ENCODE peak calls at places on chromosomes 1 and 21, in six cellular contexts. K is astrocyte, X is HCT116, G is GM23248, D is endothelial cell of umbilical vein, S is neural progenitor cell. J is an unnamed sample.

GRCh38 chr1:86150553-86151055 is 6.0 kb downstream of the COL24A1 start:
- DNase-seq in K (peak; percentile 40), X (no peak), G (peak; percentile 42), D (no peak), S (no peak), J (peak; percentile 52)

GRCh38 chr1:65791860-65792670 is 630 bp upstream of the PDE4B start:
- DNase-seq in K (peak; percentile 23), X (no peak), G (peak; percentile 51), D (no peak), S (peak; percentile 62), J (peak; percentile 52)

GRCh38 chr1:93804412-93804811 is 74.6 kb downstream of the DNTTIP2 start:
- DNase-seq in K (peak; percentile 94), X (no peak), G (peak; percentile 94), D (peak; percentile 97), S (no peak), J (peak; percentile 92)

GRCh38 chr1:156204686-156205085 is 8.1 kb upstream of the PMF1 start:
- DNase-seq in K (no peak), X (no peak), G (no peak), D (no peak), S (no peak), J (no peak)

GRCh38 chr1:176032040-176032645 is 174.9 kb downstream of the COP1 start:
- DNase-seq in K (no peak), X (no peak), G (peak; percentile 1), D (no peak), S (no peak), J (no peak)

GRCh38 chr1:60622486-60622885 is 459.9 kb upstream of the NFIA start:
- DNase-seq in K (peak; percentile 16), X (no peak), G (no peak), D (no peak), S (no peak), J (peak; percentile 25)

GRCh38 chr1:207003216-207003615 is 29.3 kb downstream of the C1orf116 start:
- DNase-seq in K (no peak), X (no peak), G (no peak), D (no peak), S (peak; percentile 71), J (no peak)

GRCh38 chr21:36265431-36265830 is 54.6 kb upstream of the MORC3 start:
- DNase-seq in K (no peak), X (no peak), G (no peak), D (no peak), S (no peak), J (no peak)

GRCh38 chr1:14961661-14962267 is 191.8 kb upstream of the TMEM51 start:
- DNase-seq in K (no peak), X (no peak), G (peak; percentile 38), D (no peak), S (peak; percentile 36), J (no peak)

GRCh38 chr1:38004284-38005101 is 821 bp downstream of the FHL3 start:
- DNase-seq in K (no peak), X (no peak), G (peak; percentile 61), D (peak; percentile 38), S (peak; percentile 34), J (no peak)

GRCh38 chr1:212401838-212402582 is 12.7 kb downstream of the PACC1 start:
- DNase-seq in K (peak; percentile 49), X (no peak), G (peak; percentile 62), D (no peak), S (no peak), J (peak; percentile 65)

GRCh38 chr1:104238991-104239390 is 489.3 kb downstream of the AMY1C start:
- DNase-seq in K (no peak), X (no peak), G (peak; percentile 1), D (no peak), S (peak; percentile 72), J (no peak)

GRCh38 chr1:26317612-26318337 is at the start of gene CD52:
- DNase-seq in K (no peak), X (no peak), G (no peak), D (no peak), S (peak; percentile 63), J (no peak)

GRCh38 chr1:40318970-40319621 is 2.0 kb upstream of the COL9A2 start:
- DNase-seq in K (no peak), X (no peak), G (no peak), D (no peak), S (no peak), J (no peak)

DNA sequence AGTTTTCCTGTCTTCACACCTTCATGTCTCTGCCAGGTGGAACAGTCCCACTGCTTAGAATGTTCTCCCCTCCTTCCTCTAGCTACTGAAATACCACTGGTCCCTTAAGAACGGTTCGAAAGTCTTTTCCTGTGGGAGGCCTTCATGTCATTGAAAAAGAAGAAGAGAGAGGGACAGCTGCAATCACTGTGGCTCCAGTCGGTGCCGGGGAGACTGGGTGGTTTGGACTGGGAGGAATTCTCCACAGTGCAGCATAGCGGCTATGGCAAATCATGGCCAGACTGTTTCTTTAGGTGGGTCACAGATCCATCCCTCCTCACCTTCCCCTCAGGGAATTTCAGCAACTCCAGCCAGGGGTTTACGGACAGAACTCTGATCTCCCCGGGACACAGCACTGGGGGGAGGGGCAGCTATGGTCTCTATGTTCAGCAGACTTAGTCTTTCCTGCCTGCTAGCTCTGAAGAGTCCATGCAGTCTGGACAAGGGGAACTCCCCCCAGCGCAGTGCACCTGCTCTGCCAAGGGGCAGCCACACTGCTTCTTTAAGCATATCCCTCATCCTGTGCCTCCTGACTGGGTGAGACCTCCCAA is 567.2 kb downstream of the SMYD3 start:
- DNase-seq in K (no peak), X (no peak), G (no peak), D (no peak), S (peak; percentile 24), J (no peak)
- H3K4me3 ChIP-seq in K (no peak overlapping the region), X (no peak overlapping the region), G (no peak overlapping the region), D (no peak overlapping the region), S (no peak overlapping the region), J (no peak overlapping the region)

GRCh38 chr1:213980906-213981305 is 6.9 kb upstream of the PROX1 start:
- DNase-seq in K (no peak), X (no peak), G (no peak), D (no peak), S (peak; percentile 37), J (no peak)
- TF ChIP-seq EZH2 in K (no peak), X (no peak), G (no peak), D (no peak), S (no peak), J (no peak)

GRCh38 chr1:23561813-23562100 is 2.5 kb upstream of the ID3 start:
- DNase-seq in K (peak; percentile 46), X (no peak), G (peak; percentile 81), D (no peak), S (peak; percentile 16), J (no peak)

GRCh38 chr1:23562138-23562819 is 3.0 kb upstream of the ID3 start:
- DNase-seq in K (peak; percentile 97), X (peak; percentile 90), G (peak; percentile 100), D (peak; percentile 100), S (peak; percentile 98), J (peak; percentile 98)

GRCh38 chr1:23563003-23563402 is 3.7 kb upstream of the ID3 start:
- DNase-seq in K (no peak), X (no peak), G (no peak), D (no peak), S (no peak), J (no peak)

GRCh38 chr1:23559985-23560755 is 869 bp upstream of the ID3 start:
- DNase-seq in K (no peak), X (no peak), G (peak; percentile 78), D (peak; percentile 58), S (peak; percentile 58), J (no peak)

GRCh38 chr1:23561076-23561812 is 1.9 kb upstream of the ID3 start:
- DNase-seq in K (no peak), X (no peak), G (no peak), D (peak; percentile 49), S (no peak), J (peak; percentile 36)
- H3K9ac ChIP-seq in K (peak overlapping the region; percentile 99), X (peak overlapping the region; percentile 94), G (peak overlapping the region; percentile 100), D (peak overlapping the region; percentile 99), S (peak overlapping the region; percentile 52), J (peak overlapping the region; percentile 30)

DNA sequence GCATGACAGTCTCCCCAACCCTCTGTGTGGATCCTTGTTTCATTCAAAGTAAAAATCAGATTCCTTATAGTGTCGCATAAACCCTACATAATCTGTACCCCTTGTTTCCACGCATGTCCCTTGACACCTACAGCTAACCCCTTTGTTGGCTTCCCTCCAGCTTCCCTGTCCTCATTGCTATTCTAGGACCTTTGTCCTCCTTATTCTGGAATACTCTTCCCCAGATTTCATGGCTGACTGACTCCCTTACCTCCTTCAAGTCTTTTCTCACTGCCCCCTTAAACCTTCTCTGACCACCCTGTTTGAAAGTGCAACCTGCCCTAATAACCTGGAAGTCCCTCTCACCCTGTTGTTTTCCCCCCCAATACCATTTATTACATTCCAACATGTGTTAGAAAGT is 4.0 kb downstream of the RNF11 start:
- DNase-seq in K (no peak), X (no peak), G (no peak), D (no peak), S (peak; percentile 45), J (no peak)
- H3K4me3 ChIP-seq in K (no peak overlapping the region), X (no peak overlapping the region), G (no peak overlapping the region), D (no peak overlapping the region), S (no peak overlapping the region), J (no peak overlapping the region)